ENCODE peak calls at places on chromosomes 3 and 15, in five cellular contexts. F is RWPE1, Y is adrenal gland, E is A549, I is astrocyte. G is an unnamed sample.
A peak's percentile ranks its signal among the peaks of the same experiment; 100 is the strongest.

GRCh38 chr3:136818851-136819783 is at the start of gene SLC35G2:
- DNase-seq in F (peak; percentile 67), Y (peak; percentile 71), E (peak; percentile 35), I (peak; percentile 75), G (peak; percentile 58)

GRCh38 chr3:87710511-87710910 is 348.3 kb downstream of the CGGBP1 start:
- DNase-seq in F (no peak), Y (no peak), E (no peak), I (no peak), G (no peak)

GRCh38 chr3:172096881-172097420 is 57.6 kb downstream of the FNDC3B start:
- DNase-seq in F (peak; percentile 83), Y (no peak), E (peak; percentile 19), I (peak; percentile 87), G (no peak)

GRCh38 chr15:99142562-99142961 is 37.7 kb downstream of the SYNM start:
- DNase-seq in F (no peak), Y (no peak), E (no peak), I (no peak), G (no peak)

GRCh38 chr3:141646760-141647561 is 91.1 kb upstream of the RNF7 start:
- DNase-seq in F (peak; percentile 64), Y (peak; percentile 87), E (peak; percentile 48), I (no peak), G (peak; percentile 56)

GRCh38 chr3:12730511-12731234 is 28.4 kb downstream of the TMEM40 start:
- DNase-seq in F (no peak), Y (no peak), E (no peak), I (no peak), G (no peak)

GRCh38 chr3:172003146-172003545 is 36.2 kb upstream of the FNDC3B start:
- DNase-seq in F (no peak), Y (no peak), E (no peak), I (no peak), G (no peak)

GRCh38 chr3:50807266-50807665 is 132.5 kb downstream of the DOCK3 start:
- DNase-seq in F (no peak), Y (no peak), E (no peak), I (no peak), G (no peak)

GRCh38 chr3:126258670-126259069 is 78.3 kb upstream of the ALDH1L1 start:
- DNase-seq in F (no peak), Y (no peak), E (no peak), I (no peak), G (no peak)

GRCh38 chr3:60017631-60018030 is 967.8 kb upstream of the CFAP20DC start:
- DNase-seq in F (no peak), Y (no peak), E (no peak), I (peak; percentile 93), G (no peak)

GRCh38 chr15:69302929-69303328 is 4.2 kb downstream of the PAQR5 start:
- DNase-seq in F (no peak), Y (no peak), E (no peak), I (no peak), G (no peak)

GRCh38 chr15:67359431-67360082 is 105.0 kb downstream of the IQCH start:
- DNase-seq in F (no peak), Y (no peak), E (no peak), I (no peak), G (no peak)

GRCh38 chr3:133955892-133956291 is 60.2 kb upstream of the RAB6B start:
- DNase-seq in F (no peak), Y (no peak), E (no peak), I (no peak), G (no peak)

GRCh38 chr15:92952451-92952850 is 52.3 kb downstream of the CHD2 start:
- DNase-seq in F (no peak), Y (no peak), E (no peak), I (no peak), G (no peak)

GRCh38 chr3:111324645-111325044 is 217.4 kb upstream of the CD96 start:
- DNase-seq in F (no peak), Y (no peak), E (no peak), I (no peak), G (no peak)

GRCh38 chr3:179182892-179183291 is 34.7 kb downstream of the PIK3CA start:
- DNase-seq in F (no peak), Y (no peak), E (no peak), I (no peak), G (no peak)

GRCh38 chr15:22887157-22887951 is 48.9 kb downstream of the NIPA2 start:
- DNase-seq in F (peak; percentile 41), Y (no peak), E (no peak), I (peak; percentile 73), G (no peak)

GRCh38 chr15:93837450-93837849 is 393.9 kb upstream of the MCTP2 start:
- DNase-seq in F (peak; percentile 71), Y (no peak), E (no peak), I (no peak), G (no peak)

GRCh38 chr3:47004369-47005211 is 25.1 kb downstream of the NBEAL2 start:
- DNase-seq in F (no peak), Y (no peak), E (no peak), I (no peak), G (no peak)

GRCh38 chr3:97698691-97699090 is 65.9 kb upstream of the ARL6 start:
- DNase-seq in F (no peak), Y (no peak), E (no peak), I (no peak), G (no peak)

GRCh38 chr3:106036706-106037105 is 167.9 kb upstream of the CBLB start:
- DNase-seq in F (no peak), Y (no peak), E (no peak), I (no peak), G (no peak)

GRCh38 chr3:73623996-73624362 is 762 bp downstream of the PDZRN3 start:
- DNase-seq in F (no peak), Y (peak; percentile 62), E (no peak), I (peak; percentile 71), G (no peak)

GRCh38 chr3:63724987-63725386 is 72.5 kb downstream of the SNTN start:
- DNase-seq in F (peak; percentile 90), Y (no peak), E (peak; percentile 1), I (peak; percentile 97), G (no peak)

GRCh38 chr3:71584216-71585061 is 911 bp upstream of the FOXP1 start:
- DNase-seq in F (no peak), Y (peak; percentile 55), E (no peak), I (peak; percentile 57), G (peak; percentile 51)

GRCh38 chr3:145981057-145981456 is 179.9 kb downstream of the PLOD2 start:
- DNase-seq in F (no peak), Y (no peak), E (no peak), I (peak; percentile 50), G (no peak)

GRCh38 chr3:49791571-49791970 is 5.2 kb upstream of the IP6K1 start:
- DNase-seq in F (no peak), Y (no peak), E (no peak), I (no peak), G (no peak)

GRCh38 chr3:126540946-126541627 is 17.1 kb downstream of the CHST13 start:
- DNase-seq in F (no peak), Y (peak; percentile 18), E (no peak), I (no peak), G (peak; percentile 41)

GRCh38 chr3:161920196-161920595 is 423.6 kb downstream of the OTOL1 start:
- DNase-seq in F (no peak), Y (no peak), E (no peak), I (no peak), G (no peak)

GRCh38 chr15:90482124-90483011 is 47.4 kb upstream of the CRTC3 start:
- DNase-seq in F (peak; percentile 45), Y (peak; percentile 74), E (peak; percentile 35), I (peak; percentile 47), G (no peak)

GRCh38 chr3:122186372-122186771 is 2.9 kb downstream of the CASR start:
- DNase-seq in F (no peak), Y (no peak), E (no peak), I (no peak), G (no peak)

GRCh38 chr15:38843736-38844590 is 279.3 kb upstream of the RASGRP1 start:
- DNase-seq in F (no peak), Y (no peak), E (no peak), I (peak; percentile 76), G (no peak)

GRCh38 chr3:70247955-70248354 is 64.5 kb downstream of the MDFIC2 start:
- DNase-seq in F (no peak), Y (no peak), E (no peak), I (peak; percentile 1), G (no peak)

GRCh38 chr3:70249509-70250160 is 62.8 kb downstream of the MDFIC2 start:
- DNase-seq in F (peak; percentile 1), Y (no peak), E (peak; percentile 13), I (peak; percentile 73), G (no peak)

GRCh38 chr3:70248856-70249255 is 63.6 kb downstream of the MDFIC2 start:
- DNase-seq in F (no peak), Y (no peak), E (no peak), I (no peak), G (no peak)

GRCh38 chr3:70245746-70246525 is 66.5 kb downstream of the MDFIC2 start:
- DNase-seq in F (no peak), Y (no peak), E (no peak), I (no peak), G (no peak)

GRCh38 chr3:70250451-70250850 is 62.0 kb downstream of the MDFIC2 start:
- DNase-seq in F (no peak), Y (no peak), E (no peak), I (no peak), G (no peak)
- H3K27ac ChIP-seq in F (no peak overlapping the region), Y (no peak overlapping the region), E (no peak overlapping the region), I (no peak overlapping the region), G (no peak overlapping the region)

GRCh38 chr3:66441692-66442091 is 59.1 kb downstream of the LRIG1 start:
- DNase-seq in F (no peak), Y (no peak), E (no peak), I (no peak), G (no peak)

GRCh38 chr3:66443404-66443803 is 57.4 kb downstream of the LRIG1 start:
- DNase-seq in F (no peak), Y (no peak), E (no peak), I (no peak), G (no peak)

GRCh38 chr3:66442254-66443249 is 58.3 kb downstream of the LRIG1 start:
- DNase-seq in F (peak; percentile 45), Y (peak; percentile 35), E (no peak), I (peak; percentile 86), G (peak; percentile 61)

GRCh38 chr3:66441124-66441523 is 59.7 kb downstream of the LRIG1 start:
- DNase-seq in F (peak; percentile 64), Y (no peak), E (no peak), I (peak; percentile 85), G (no peak)

DNA sequence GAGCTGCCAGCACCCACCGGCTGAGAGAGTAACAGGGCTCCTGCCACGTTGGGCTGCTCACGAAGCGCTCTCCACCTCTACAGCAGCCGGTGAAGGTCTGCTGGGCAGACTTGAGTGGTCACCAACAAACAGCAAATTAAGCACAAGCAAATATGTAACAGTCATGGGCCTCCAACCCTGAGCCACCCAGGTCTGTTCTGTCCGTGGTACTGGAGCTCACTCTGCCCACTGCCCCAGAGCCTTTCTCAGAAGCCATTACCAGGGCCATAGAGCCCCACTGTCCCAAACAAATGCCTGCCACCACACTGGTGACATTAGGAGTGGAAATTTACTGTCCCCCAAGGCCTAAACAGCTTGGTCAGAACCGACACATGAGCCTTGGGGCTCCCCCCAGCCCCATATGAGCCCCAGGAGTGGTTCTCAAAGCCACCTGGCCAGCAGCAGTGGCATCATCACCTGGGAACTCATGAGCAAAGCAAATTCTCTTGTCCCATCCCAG is 56.6 kb downstream of the LRIG1 start:
- DNase-seq in F (no peak), Y (no peak), E (no peak), I (no peak), G (no peak)
- H3K27ac ChIP-seq in F (peak overlapping the region; percentile 93), Y (no peak overlapping the region), E (no peak overlapping the region), I (no peak overlapping the region), G (peak overlapping the region; percentile 31)

GRCh38 chr3:187039723-187040414 is 99.4 kb downstream of the RPL39L start:
- DNase-seq in F (no peak), Y (no peak), E (no peak), I (no peak), G (no peak)
- H3K27ac ChIP-seq in F (no peak overlapping the region), Y (no peak overlapping the region), E (peak overlapping the region; percentile 65), I (no peak overlapping the region), G (no peak overlapping the region)

GRCh38 chr15:78949461-78949860 is 4.6 kb upstream of the CTSH start:
- DNase-seq in F (no peak), Y (no peak), E (no peak), I (no peak), G (no peak)
- H3K27ac ChIP-seq in F (no peak overlapping the region), Y (no peak overlapping the region), E (no peak overlapping the region), I (no peak overlapping the region), G (no peak overlapping the region)